ENCODE peak calls at places on chromosomes 12 and 14, in four cellular contexts. One of them, this sample, is unnamed.

GRCh38 chr12:52628841-52629240 is 10.5 kb upstream of the KRT73 start:
- DNase-seq in suprapubic skin: peak; percentile 49
- DNase-seq in K562: no peak
- DNase-seq in SK-N-SH: no peak
- DNase-seq in this sample: no peak

GRCh38 chr12:102883204-102883799 is 33.7 kb downstream of the PAH start:
- DNase-seq in suprapubic skin: no peak
- DNase-seq in K562: peak; percentile 44
- DNase-seq in SK-N-SH: peak; percentile 70
- DNase-seq in this sample: no peak

GRCh38 chr14:35534130-35534883 is at the start of gene INSM2:
- DNase-seq in suprapubic skin: no peak
- DNase-seq in K562: peak; percentile 13
- DNase-seq in SK-N-SH: no peak
- DNase-seq in this sample: no peak

GRCh38 chr14:34682787-34683321 is 31.5 kb downstream of the CFL2 start:
- DNase-seq in suprapubic skin: no peak
- DNase-seq in K562: no peak
- DNase-seq in SK-N-SH: no peak
- DNase-seq in this sample: no peak

GRCh38 chr12:63325757-63326156 is 174.8 kb upstream of the AVPR1A start:
- DNase-seq in suprapubic skin: no peak
- DNase-seq in K562: no peak
- DNase-seq in SK-N-SH: no peak
- DNase-seq in this sample: no peak

GRCh38 chr14:30725763-30726162 is 103.6 kb downstream of the SCFD1 start:
- DNase-seq in suprapubic skin: no peak
- DNase-seq in K562: no peak
- DNase-seq in SK-N-SH: no peak
- DNase-seq in this sample: no peak

GRCh38 chr12:113359939-113360748 is 1.8 kb downstream of the PLBD2 start:
- DNase-seq in suprapubic skin: no peak
- DNase-seq in K562: no peak
- DNase-seq in SK-N-SH: peak; percentile 64
- DNase-seq in this sample: no peak

GRCh38 chr12:24198936-24199644 is 249.6 kb upstream of the SOX5 start:
- DNase-seq in suprapubic skin: no peak
- DNase-seq in K562: no peak
- DNase-seq in SK-N-SH: no peak
- DNase-seq in this sample: no peak

GRCh38 chr14:101716956-101717662 is 44.4 kb upstream of the PPP2R5C start:
- DNase-seq in suprapubic skin: peak; percentile 37
- DNase-seq in K562: no peak
- DNase-seq in SK-N-SH: no peak
- DNase-seq in this sample: no peak

GRCh38 chr12:32087301-32087700 is 19.3 kb upstream of the BICD1 start:
- DNase-seq in suprapubic skin: no peak
- DNase-seq in K562: no peak
- DNase-seq in SK-N-SH: no peak
- DNase-seq in this sample: no peak
- H3K36me3 ChIP-seq in suprapubic skin: no peaks in the 10 kb centered on the region
- H3K36me3 ChIP-seq in K562: no peaks in the 10 kb centered on the region
- H3K36me3 ChIP-seq in SK-N-SH: no peaks in the 10 kb centered on the region
- H3K36me3 ChIP-seq in this sample: no peaks in the 10 kb centered on the region

GRCh38 chr14:57268161-57269067 is at the start of the genes AP5M1 and EXOC5:
- DNase-seq in suprapubic skin: peak; percentile 95
- DNase-seq in K562: peak; percentile 72
- DNase-seq in SK-N-SH: peak; percentile 86
- DNase-seq in this sample: peak; percentile 94
- TF ChIP-seq EP300 in suprapubic skin: no peak
- TF ChIP-seq EP300 in K562: no peak
- TF ChIP-seq EP300 in SK-N-SH: no peak
- TF ChIP-seq EP300 in this sample: no peak

GRCh38 chr12:56626691-56627090 is 3.4 kb downstream of the BAZ2A start:
- DNase-seq in suprapubic skin: no peak
- DNase-seq in K562: no peak
- DNase-seq in SK-N-SH: no peak
- DNase-seq in this sample: no peak

GRCh38 chr12:56629459-56630179 is 507 bp downstream of the BAZ2A start:
- DNase-seq in suprapubic skin: no peak
- DNase-seq in K562: peak; percentile 57
- DNase-seq in SK-N-SH: peak; percentile 67
- DNase-seq in this sample: no peak

GRCh38 chr12:56631790-56632700 is 1.9 kb upstream of the BAZ2A start:
- DNase-seq in suprapubic skin: peak; percentile 86
- DNase-seq in K562: peak; percentile 86
- DNase-seq in SK-N-SH: peak; percentile 82
- DNase-seq in this sample: peak; percentile 88

GRCh38 chr12:56630180-56630632 is at the start of gene BAZ2A:
- DNase-seq in suprapubic skin: peak; percentile 96
- DNase-seq in K562: peak; percentile 90
- DNase-seq in SK-N-SH: peak; percentile 97
- DNase-seq in this sample: peak; percentile 93

GRCh38 chr12:56628671-56629458 is 1.3 kb downstream of the BAZ2A start:
- DNase-seq in suprapubic skin: no peak
- DNase-seq in K562: peak; percentile 47
- DNase-seq in SK-N-SH: peak; percentile 72
- DNase-seq in this sample: peak; percentile 81
- TF ChIP-seq POLR2AphosphoS5 in suprapubic skin: peak; percentile 56
- TF ChIP-seq POLR2AphosphoS5 in K562: no peak
- TF ChIP-seq POLR2AphosphoS5 in SK-N-SH: no peak
- TF ChIP-seq POLR2AphosphoS5 in this sample: peak; percentile 49

DNA sequence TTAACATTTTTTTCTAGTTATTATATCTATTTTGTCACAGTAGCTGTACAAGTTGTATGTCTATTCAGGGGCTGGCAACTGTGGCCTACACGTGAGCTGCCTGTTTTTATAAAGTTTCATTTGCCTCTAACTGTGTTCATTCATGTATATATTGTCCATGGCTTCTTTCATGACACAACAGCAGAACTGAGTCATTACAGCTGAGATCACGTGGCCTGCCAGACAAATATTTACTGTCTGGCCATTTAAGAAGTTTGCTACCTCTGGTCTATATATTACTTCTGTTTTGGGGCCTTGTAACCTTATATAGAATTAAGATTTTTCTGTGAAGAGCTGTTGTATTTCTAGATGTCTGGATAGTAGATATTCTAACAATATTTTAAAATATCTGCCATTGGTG is 37.9 kb downstream of the KIAA0586 start:
- DNase-seq in suprapubic skin: no peak
- DNase-seq in K562: no peak
- DNase-seq in SK-N-SH: no peak
- DNase-seq in this sample: no peak
- H3K36me3 ChIP-seq in suprapubic skin: peaks cover 72% of the 10 kb centered on the region
- H3K36me3 ChIP-seq in K562: peaks cover 53% of the 10 kb centered on the region
- H3K36me3 ChIP-seq in SK-N-SH: peaks cover 43% of the 10 kb centered on the region
- H3K36me3 ChIP-seq in this sample: no peaks in the 10 kb centered on the region

This sample was measured in sigmoid colon.